ENCODE peak calls at places on chromosomes 7 and 10, in four cellular contexts. E, G, X and A are unnamed samples.

GRCh38 chr7:14635955-14636354 is 266.6 kb downstream of the DGKB start:
- DNase-seq in E (no peak), G (no peak), X (no peak), A (no peak)

GRCh38 chr10:83871486-83872081 is 267.7 kb upstream of the GHITM start:
- DNase-seq in E (peak), G (peak), X (peak), A (peak)

GRCh38 chr7:42192851-42193456 is 44.1 kb downstream of the GLI3 start:
- DNase-seq in E (no peak), G (no peak), X (no peak), A (no peak)

GRCh38 chr10:29590598-29591415 is 44.0 kb downstream of the SVIL start:
- DNase-seq in E (no peak), G (peak), X (no peak), A (no peak)

GRCh38 chr10:77648472-77648871 is 10.9 kb upstream of the KCNMA1 start:
- DNase-seq in E (no peak), G (no peak), X (no peak), A (no peak)

GRCh38 chr10:120732643-120733313 is 118.4 kb upstream of the WDR11 start:
- DNase-seq in E (no peak), G (no peak), X (no peak), A (no peak)

GRCh38 chr10:21523557-21524008 is 1.9 kb downstream of the SKIDA1 start:
- DNase-seq in E (no peak), G (no peak), X (no peak), A (no peak)

GRCh38 chr7:149669121-149669818 is 104.1 kb downstream of the ZNF467 start:
- DNase-seq in E (no peak), G (peak), X (no peak), A (no peak)

GRCh38 chr10:101839421-101840063 is 4.1 kb downstream of the KCNIP2 start:
- DNase-seq in E (peak), G (no peak), X (no peak), A (no peak)

GRCh38 chr10:86703176-86703575 is 34.9 kb downstream of the LDB3 start:
- DNase-seq in E (peak), G (no peak), X (no peak), A (no peak)

GRCh38 chr7:44921607-44922350 is 36.4 kb upstream of the PURB start:
- DNase-seq in E (peak), G (peak), X (peak), A (peak)

GRCh38 chr10:90798482-90798881 is 59.4 kb downstream of the HTR7 start:
- DNase-seq in E (no peak), G (no peak), X (no peak), A (no peak)

GRCh38 chr10:102112210-102112817 is 7.9 kb downstream of the LDB1 start:
- DNase-seq in E (no peak), G (no peak), X (no peak), A (no peak)

GRCh38 chr7:18087031-18087686 is 59.5 kb upstream of the PRPS1L1 start:
- DNase-seq in E (peak), G (no peak), X (no peak), A (no peak)
- H3K4me3 ChIP-seq in E (peak), G (peak), X (peak), A (peak)

DNA sequence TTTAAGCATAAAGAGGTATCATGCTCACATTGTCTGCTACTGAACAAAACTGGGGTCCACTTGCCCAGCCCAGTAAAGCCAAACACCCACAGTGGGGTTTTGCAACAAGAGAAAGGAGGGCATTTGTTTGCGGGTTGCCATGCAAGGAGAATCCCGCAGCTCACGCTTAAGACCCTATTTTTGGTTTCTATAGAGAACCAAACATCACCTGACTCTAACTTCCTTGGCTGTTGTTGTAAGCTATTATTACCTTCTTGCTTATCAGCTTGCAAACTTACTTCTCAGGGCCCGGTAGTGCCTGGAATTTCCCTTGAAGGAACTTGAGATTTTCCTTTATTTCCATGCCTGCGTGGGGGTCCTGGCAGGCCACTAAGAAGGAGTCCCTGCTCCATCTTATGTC is 20.7 kb downstream of the IFIT3 start:
- DNase-seq in E (no peak), G (no peak), X (no peak), A (no peak)
- H3K4me3 ChIP-seq in E (no peak), G (no peak), X (no peak), A (no peak)

GRCh38 chr7:34096135-34096775 is 190.9 kb downstream of the BMPER start:
- DNase-seq in E (peak), G (no peak), X (peak), A (peak)
- H3K4me3 ChIP-seq in E (no peak), G (no peak), X (no peak), A (no peak)

GRCh38 chr10:72331575-72332422 is 22.9 kb downstream of the DNAJB12 start:
- DNase-seq in E (peak), G (no peak), X (peak), A (peak)
- H3K4me3 ChIP-seq in E (peak), G (no peak), X (peak), A (no peak)

GRCh38 chr7:135748770-135749169 is at the start of gene FAM180A:
- DNase-seq in E (no peak), G (no peak), X (peak), A (peak)
- H3K4me3 ChIP-seq in E (peak), G (no peak), X (no peak), A (peak)

GRCh38 chr10:27258492-27258837 is 17.9 kb upstream of the ACBD5 start:
- DNase-seq in E (no peak), G (no peak), X (no peak), A (no peak)
- H3K4me3 ChIP-seq in E (peak), G (peak), X (peak), A (peak)

GRCh38 chr7:102326156-102326914 is 29.9 kb downstream of the SPDYE6 start:
- DNase-seq in E (no peak), G (no peak), X (no peak), A (no peak)
- H3K4me3 ChIP-seq in E (no peak), G (no peak), X (no peak), A (no peak)

GRCh38 chr10:122246830-122247520 is 24.1 kb upstream of the BTBD16 start:
- DNase-seq in E (no peak), G (no peak), X (no peak), A (no peak)
- H3K4me3 ChIP-seq in E (no peak), G (no peak), X (no peak), A (no peak)

GRCh38 chr7:90736968-90737939 is 141.1 kb downstream of the CDK14 start:
- DNase-seq in E (no peak), G (no peak), X (no peak), A (no peak)
- H3K4me3 ChIP-seq in E (no peak), G (no peak), X (no peak), A (no peak)

GRCh38 chr7:18494821-18495408 is 634 bp upstream of the HDAC9 start:
- DNase-seq in E (no peak), G (no peak), X (peak), A (no peak)
- H3K4me3 ChIP-seq in E (peak), G (peak), X (peak), A (no peak)